ENCODE peak calls at places on chromosomes 1 and 21, in seven cellular contexts. H is heart right ventricle, W is AG04450, S is IMR-90, D is lower lobe of right lung, P is heart left ventricle, Y is AG09309. K is an unnamed sample.

GRCh38 chr1:168637350-168637991 is 61.1 kb downstream of the XCL1 start:
- DNase-seq in S (peak; percentile 38), W (no peak), H (no peak), P (no peak), D (no peak), Y (peak; percentile 10), K (no peak)

GRCh38 chr1:107480548-107480947 is 339.7 kb downstream of the NTNG1 start:
- DNase-seq in P (no peak), W (no peak), S (no peak), D (no peak), Y (no peak), H (peak; percentile 11), K (no peak)

GRCh38 chr21:45313015-45313414 is 25.3 kb upstream of the POFUT2 start:
- DNase-seq in W (no peak), H (no peak), D (peak; percentile 14), P (peak; percentile 9), S (no peak), Y (no peak), K (no peak)

GRCh38 chr1:116573388-116574100 is 2.7 kb upstream of the CD58 start:
- DNase-seq in D (no peak), W (no peak), Y (no peak), H (no peak), P (no peak), S (peak; percentile 56), K (no peak)

GRCh38 chr1:152941037-152941700 is 5.8 kb upstream of the SPRR5 start:
- DNase-seq in D (no peak), P (no peak), S (no peak), H (no peak), Y (no peak), W (no peak), K (no peak)

GRCh38 chr1:8239039-8239305 is 78.9 kb upstream of the SLC45A1 start:
- DNase-seq in S (peak; percentile 58), Y (no peak), P (no peak), W (no peak), D (peak; percentile 67), H (no peak), K (no peak)

GRCh38 chr1:28313710-28314510 is 14.9 kb upstream of the MED18 start:
- DNase-seq in S (peak; percentile 70), D (peak; percentile 86), H (no peak), P (peak; percentile 42), W (peak; percentile 24), Y (no peak), K (no peak)

GRCh38 chr1:110875216-110875731 is 2.3 kb downstream of the CD53 start:
- DNase-seq in H (no peak), P (no peak), Y (no peak), D (no peak), S (no peak), W (no peak), K (no peak)

GRCh38 chr1:85579619-85580018 is 942 bp upstream of the CCN1 start:
- DNase-seq in P (peak; percentile 39), H (peak; percentile 28), Y (no peak), D (no peak), S (peak; percentile 79), W (peak; percentile 41), K (peak; percentile 66)

GRCh38 chr21:25254491-25255174 is 352.6 kb downstream of the MRPL39 start:
- DNase-seq in H (no peak), Y (no peak), W (no peak), D (no peak), S (no peak), P (no peak), K (no peak)

GRCh38 chr1:20426923-20427322 is 59.1 kb downstream of the CAMK2N1 start:
- DNase-seq in Y (peak; percentile 65), W (peak; percentile 76), P (no peak), D (no peak), H (no peak), S (peak; percentile 96), K (peak; percentile 77)

GRCh38 chr1:62466982-62467532 is 30.2 kb downstream of the USP1 start:
- DNase-seq in D (no peak), P (no peak), W (no peak), H (no peak), Y (no peak), S (peak; percentile 1), K (no peak)

GRCh38 chr1:7580923-7581753 is 190.0 kb upstream of the VAMP3 start:
- DNase-seq in P (peak; percentile 31), S (no peak), D (peak; percentile 36), Y (peak; percentile 10), H (no peak), W (no peak), K (no peak)

GRCh38 chr1:202998836-202999750 is 8.1 kb upstream of the TMEM183A start:
- DNase-seq in D (no peak), Y (no peak), S (peak; percentile 52), H (no peak), P (peak; percentile 33), W (no peak), K (peak; percentile 26)

GRCh38 chr1:102472524-102472923 is 475.8 kb upstream of the OLFM3 start:
- DNase-seq in D (no peak), S (no peak), H (no peak), P (no peak), W (no peak), Y (no peak), K (no peak)

GRCh38 chr1:33081554-33082305 is 777 bp downstream of the AZIN2 start:
- DNase-seq in S (no peak), W (no peak), P (no peak), Y (no peak), H (no peak), D (no peak), K (no peak)

GRCh38 chr1:239833709-239834108 is 258.0 kb upstream of the FMN2 start:
- DNase-seq in P (no peak), W (no peak), D (no peak), H (no peak), S (no peak), Y (no peak), K (no peak)

GRCh38 chr21:31185663-31186062 is 147.4 kb upstream of the KRTAP19-8 start:
- DNase-seq in S (no peak), W (no peak), D (no peak), Y (no peak), H (no peak), P (no peak), K (no peak)

GRCh38 chr1:4227986-4228385 is 327.9 kb upstream of the C1orf174 start:
- DNase-seq in W (no peak), S (no peak), H (no peak), D (no peak), Y (no peak), P (no peak), K (no peak)

GRCh38 chr21:32726742-32727477 is 903 bp downstream of the SYNJ1 start:
- DNase-seq in P (peak; percentile 44), S (peak; percentile 18), Y (no peak), D (no peak), H (no peak), W (no peak), K (no peak)

GRCh38 chr1:51558375-51558924 is 39.4 kb upstream of the EPS15 start:
- DNase-seq in H (no peak), S (peak; percentile 47), D (no peak), Y (peak; percentile 33), W (no peak), P (no peak), K (no peak)

GRCh38 chr1:28518745-28519341 is 13.0 kb downstream of the RCC1 start:
- DNase-seq in S (no peak), P (no peak), H (no peak), D (no peak), Y (no peak), W (no peak), K (no peak)

GRCh38 chr1:197619008-197619640 is 156.2 kb downstream of the DENND1B start:
- DNase-seq in H (no peak), D (no peak), S (peak; percentile 48), W (no peak), Y (no peak), P (no peak), K (peak; percentile 19)

GRCh38 chr1:22910986-22911651 is 61.5 kb downstream of the LACTBL1 start:
- DNase-seq in D (no peak), S (no peak), P (no peak), H (no peak), W (no peak), Y (no peak), K (no peak)
- TF ChIP-seq CTCF in D (no peak), S (no peak), P (no peak), H (no peak), W (no peak), Y (no peak), K (no peak)

GRCh38 chr1:204483791-204484190 is 10.8 kb downstream of the PIK3C2B start:
- DNase-seq in Y (no peak), W (no peak), S (no peak), D (no peak), H (no peak), P (no peak), K (no peak)
- H3K4me3 ChIP-seq in Y (no peak overlapping the region), W (no peak overlapping the region), S (no peak overlapping the region), D (no peak overlapping the region), H (no peak overlapping the region), P (no peak overlapping the region), K (no peak overlapping the region)

GRCh38 chr1:211701733-211702132 is 26.3 kb upstream of the NEK2 start:
- DNase-seq in S (no peak), H (no peak), Y (no peak), D (no peak), P (no peak), W (no peak), K (no peak)

GRCh38 chr1:211697356-211697755 is 21.9 kb upstream of the NEK2 start:
- DNase-seq in D (no peak), H (no peak), P (peak; percentile 41), Y (no peak), W (no peak), S (no peak), K (no peak)

GRCh38 chr1:211698161-211699026 is 23.0 kb upstream of the NEK2 start:
- DNase-seq in Y (no peak), S (peak; percentile 41), H (peak; percentile 80), W (peak; percentile 7), D (peak; percentile 91), P (peak; percentile 76), K (peak; percentile 23)

GRCh38 chr1:211695135-211695816 is 19.9 kb upstream of the NEK2 start:
- DNase-seq in P (no peak), Y (no peak), D (no peak), W (no peak), S (no peak), H (no peak), K (no peak)

GRCh38 chr1:211699059-211699458 is 23.6 kb upstream of the NEK2 start:
- DNase-seq in P (no peak), D (no peak), H (no peak), Y (no peak), S (no peak), W (no peak), K (no peak)
- TF ChIP-seq CTCF in P (no peak), D (no peak), H (no peak), Y (no peak), S (no peak), W (no peak), K (no peak)

DNA sequence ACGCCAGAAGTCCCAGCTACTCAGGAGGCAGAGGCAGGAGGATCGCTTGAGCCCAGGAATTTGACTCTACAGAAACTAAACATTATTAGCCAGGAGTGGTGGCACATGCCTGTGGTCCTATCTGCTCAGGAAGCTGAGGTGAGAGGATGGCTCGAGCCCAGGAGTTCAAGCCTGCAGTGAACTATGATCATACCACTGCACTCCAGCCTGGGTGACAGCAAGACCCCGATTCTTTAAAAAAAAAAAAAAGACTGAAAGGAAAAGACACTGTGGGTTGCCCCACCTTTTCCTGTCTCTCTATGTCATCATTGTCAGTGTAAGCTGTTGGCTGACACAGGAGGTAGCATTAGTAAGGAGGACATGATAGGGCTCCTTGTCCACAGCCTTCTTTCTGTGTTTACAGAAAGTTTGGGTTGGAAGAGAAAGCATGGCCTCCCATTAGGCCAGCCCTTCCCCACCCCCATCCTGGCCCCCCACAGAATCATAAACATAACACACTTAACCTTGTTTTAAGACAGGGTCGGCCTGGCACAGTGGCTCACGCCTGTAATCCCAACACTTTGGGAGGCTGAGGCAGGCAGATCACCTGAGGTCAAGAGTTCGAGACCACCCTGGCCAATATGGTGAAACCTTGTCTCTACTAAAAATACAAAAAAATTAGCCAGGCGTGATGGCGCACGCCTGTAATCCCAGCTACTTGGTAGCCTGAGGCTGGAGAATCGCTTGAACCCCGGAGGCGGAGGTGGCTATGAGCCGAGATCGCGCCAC is 20.6 kb upstream of the RCAN3 start:
- DNase-seq in H (no peak), D (no peak), W (no peak), P (no peak), S (no peak), Y (no peak), K (no peak)
- H3K4me3 ChIP-seq in H (no peak overlapping the region), D (no peak overlapping the region), W (no peak overlapping the region), P (no peak overlapping the region), S (no peak overlapping the region), Y (no peak overlapping the region), K (no peak overlapping the region)

K was measured in astrocyte of the cerebellum.